ENCODE peak calls at places on chromosomes 3 and 15, in five cellular contexts. One of them, this sample, is unnamed.

GRCh38 chr3:133887951-133888703 is 7.6 kb downstream of the RAB6B start:
- DNase-seq in BE2C: no peak
- DNase-seq in heart left ventricle: no peak
- DNase-seq in endothelial cell of umbilical vein: no peak
- DNase-seq in body of pancreas: no peak
- DNase-seq in this sample: no peak

GRCh38 chr15:68499620-68500312 is 67.8 kb upstream of the ITGA11 start:
- DNase-seq in heart left ventricle: no peak
- DNase-seq in BE2C: no peak
- DNase-seq in endothelial cell of umbilical vein: no peak
- DNase-seq in body of pancreas: no peak
- DNase-seq in this sample: no peak

GRCh38 chr15:88833196-88833595 is 30.0 kb downstream of the ACAN start:
- DNase-seq in BE2C: no peak
- DNase-seq in body of pancreas: no peak
- DNase-seq in heart left ventricle: no peak
- DNase-seq in endothelial cell of umbilical vein: no peak
- DNase-seq in this sample: no peak

GRCh38 chr3:124467980-124468902 is 262.0 kb upstream of the UMPS start:
- DNase-seq in heart left ventricle: peak; percentile 15
- DNase-seq in endothelial cell of umbilical vein: peak; percentile 58
- DNase-seq in body of pancreas: peak; percentile 31
- DNase-seq in BE2C: peak; percentile 67
- DNase-seq in this sample: no peak

GRCh38 chr3:53618946-53619345 is 124.5 kb downstream of the CACNA1D start:
- DNase-seq in heart left ventricle: no peak
- DNase-seq in endothelial cell of umbilical vein: no peak
- DNase-seq in body of pancreas: no peak
- DNase-seq in BE2C: no peak
- DNase-seq in this sample: no peak

GRCh38 chr15:45427085-45427484 is 48.7 kb upstream of the GATM start:
- DNase-seq in endothelial cell of umbilical vein: no peak
- DNase-seq in BE2C: no peak
- DNase-seq in heart left ventricle: no peak
- DNase-seq in body of pancreas: no peak
- DNase-seq in this sample: no peak

GRCh38 chr3:87260270-87260669 is 16.1 kb downstream of the POU1F1 start:
- DNase-seq in body of pancreas: peak; percentile 60
- DNase-seq in endothelial cell of umbilical vein: peak; percentile 66
- DNase-seq in BE2C: peak; percentile 51
- DNase-seq in heart left ventricle: no peak
- DNase-seq in this sample: no peak

GRCh38 chr3:114877378-114878118 is 269.5 kb downstream of the ZBTB20 start:
- DNase-seq in body of pancreas: no peak
- DNase-seq in heart left ventricle: no peak
- DNase-seq in BE2C: no peak
- DNase-seq in endothelial cell of umbilical vein: peak; percentile 14
- DNase-seq in this sample: no peak

GRCh38 chr15:88788816-88789215 is 14.4 kb upstream of the ACAN start:
- DNase-seq in BE2C: no peak
- DNase-seq in endothelial cell of umbilical vein: no peak
- DNase-seq in body of pancreas: no peak
- DNase-seq in heart left ventricle: no peak
- DNase-seq in this sample: no peak

GRCh38 chr3:36434682-36435426 is 54.5 kb downstream of the STAC start:
- DNase-seq in endothelial cell of umbilical vein: no peak
- DNase-seq in heart left ventricle: no peak
- DNase-seq in BE2C: no peak
- DNase-seq in body of pancreas: no peak
- DNase-seq in this sample: no peak

GRCh38 chr3:45464336-45464809 is 76.0 kb downstream of the LARS2 start:
- DNase-seq in body of pancreas: peak; percentile 55
- DNase-seq in heart left ventricle: peak; percentile 14
- DNase-seq in BE2C: no peak
- DNase-seq in endothelial cell of umbilical vein: peak; percentile 4
- DNase-seq in this sample: no peak

GRCh38 chr3:193971268-193971751 is 164.6 kb upstream of the HES1 start:
- DNase-seq in body of pancreas: no peak
- DNase-seq in BE2C: no peak
- DNase-seq in heart left ventricle: no peak
- DNase-seq in endothelial cell of umbilical vein: no peak
- DNase-seq in this sample: no peak

GRCh38 chr15:73959801-73960200 is 32.3 kb downstream of the STOML1 start:
- DNase-seq in heart left ventricle: no peak
- DNase-seq in BE2C: no peak
- DNase-seq in body of pancreas: no peak
- DNase-seq in endothelial cell of umbilical vein: no peak
- DNase-seq in this sample: no peak

GRCh38 chr3:5809811-5810210 is 622.3 kb downstream of the EDEM1 start:
- DNase-seq in heart left ventricle: no peak
- DNase-seq in endothelial cell of umbilical vein: no peak
- DNase-seq in BE2C: no peak
- DNase-seq in body of pancreas: no peak
- DNase-seq in this sample: no peak

GRCh38 chr3:124266517-124266916 is 274.6 kb upstream of the ROPN1 start:
- DNase-seq in BE2C: peak; percentile 80
- DNase-seq in endothelial cell of umbilical vein: peak; percentile 67
- DNase-seq in heart left ventricle: no peak
- DNase-seq in body of pancreas: no peak
- DNase-seq in this sample: no peak

GRCh38 chr3:95899911-95900310 is 914.5 kb upstream of the EPHA6 start:
- DNase-seq in body of pancreas: no peak
- DNase-seq in BE2C: no peak
- DNase-seq in endothelial cell of umbilical vein: no peak
- DNase-seq in heart left ventricle: no peak
- DNase-seq in this sample: no peak

GRCh38 chr15:31489801-31490646 is 163.4 kb downstream of the KLF13 start:
- DNase-seq in heart left ventricle: peak; percentile 41
- DNase-seq in body of pancreas: peak; percentile 54
- DNase-seq in endothelial cell of umbilical vein: peak; percentile 40
- DNase-seq in BE2C: peak; percentile 59
- DNase-seq in this sample: no peak

GRCh38 chr15:76987896-76988860 is 6.7 kb upstream of the PSTPIP1 start:
- DNase-seq in BE2C: no peak
- DNase-seq in body of pancreas: peak; percentile 58
- DNase-seq in endothelial cell of umbilical vein: no peak
- DNase-seq in heart left ventricle: peak; percentile 60
- DNase-seq in this sample: no peak

DNA sequence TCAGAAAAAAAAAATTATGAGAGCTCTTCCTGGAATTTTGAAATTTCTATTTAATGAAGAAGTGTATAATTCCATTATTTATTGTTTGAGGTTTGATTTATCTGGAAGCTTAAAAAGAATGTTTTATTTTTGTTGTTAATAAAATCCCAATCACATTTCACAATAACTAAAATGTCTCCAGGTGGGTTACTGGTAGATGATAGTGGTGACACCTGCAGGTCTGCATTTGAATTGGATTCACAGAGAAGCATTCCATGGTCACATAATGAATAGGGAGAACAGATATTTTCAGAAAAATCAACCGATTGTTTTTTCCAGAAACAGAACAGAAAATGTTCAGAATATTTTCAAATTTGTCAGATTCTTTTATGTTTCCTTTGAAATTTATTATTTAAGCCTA is 48.3 kb downstream of the ASB7 start:
- DNase-seq in heart left ventricle: no peak
- DNase-seq in body of pancreas: no peak
- DNase-seq in BE2C: no peak
- DNase-seq in endothelial cell of umbilical vein: no peak
- DNase-seq in this sample: no peak
- TF ChIP-seq CTCF in heart left ventricle: no peak
- TF ChIP-seq CTCF in body of pancreas: no peak
- TF ChIP-seq CTCF in BE2C: peak; percentile 38
- TF ChIP-seq CTCF in endothelial cell of umbilical vein: no peak
- TF ChIP-seq CTCF in this sample: peak; percentile 24

GRCh38 chr15:65361708-65362459 is 15.9 kb downstream of the IGDCC3 start:
- DNase-seq in body of pancreas: no peak
- DNase-seq in endothelial cell of umbilical vein: no peak
- DNase-seq in heart left ventricle: no peak
- DNase-seq in BE2C: no peak
- DNase-seq in this sample: no peak

GRCh38 chr15:65355173-65355982 is 22.4 kb downstream of the IGDCC3 start:
- DNase-seq in body of pancreas: no peak
- DNase-seq in heart left ventricle: no peak
- DNase-seq in BE2C: no peak
- DNase-seq in endothelial cell of umbilical vein: no peak
- DNase-seq in this sample: no peak

GRCh38 chr15:65354835-65355172 is 23.0 kb downstream of the IGDCC3 start:
- DNase-seq in body of pancreas: no peak
- DNase-seq in BE2C: no peak
- DNase-seq in endothelial cell of umbilical vein: no peak
- DNase-seq in heart left ventricle: no peak
- DNase-seq in this sample: no peak

GRCh38 chr15:65355983-65356353 is 21.8 kb downstream of the IGDCC3 start:
- DNase-seq in endothelial cell of umbilical vein: no peak
- DNase-seq in heart left ventricle: no peak
- DNase-seq in BE2C: no peak
- DNase-seq in body of pancreas: no peak
- DNase-seq in this sample: no peak
- H3K4me3 ChIP-seq in endothelial cell of umbilical vein: peak overlapping the region; percentile 24
- H3K4me3 ChIP-seq in heart left ventricle: peak overlapping the region; percentile 56
- H3K4me3 ChIP-seq in BE2C: no peak overlapping the region
- H3K4me3 ChIP-seq in body of pancreas: no peak overlapping the region
- H3K4me3 ChIP-seq in this sample: no peak overlapping the region

DNA sequence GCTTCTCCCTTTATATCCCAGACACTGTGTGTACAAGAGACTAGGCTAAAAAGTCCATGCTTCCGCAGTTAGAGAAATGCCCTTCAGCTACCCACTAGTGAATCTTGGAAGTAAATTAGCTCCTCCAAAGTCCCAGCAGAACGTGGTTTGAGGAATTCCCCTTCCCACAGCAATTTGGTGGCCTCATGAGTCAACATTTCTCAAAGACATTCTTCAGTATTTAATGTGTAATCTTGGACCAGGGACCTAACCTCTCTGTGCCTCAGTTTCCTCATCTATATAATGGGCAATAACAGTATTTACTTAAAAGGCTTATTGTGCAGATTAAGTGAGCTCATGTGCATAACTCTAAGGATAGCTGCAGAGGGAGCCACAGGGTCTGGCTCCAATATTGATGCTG is 92.2 kb downstream of the OXNAD1 start:
- DNase-seq in BE2C: no peak
- DNase-seq in endothelial cell of umbilical vein: no peak
- DNase-seq in body of pancreas: no peak
- DNase-seq in heart left ventricle: no peak
- DNase-seq in this sample: no peak
- TF ChIP-seq CTCF in BE2C: no peak
- TF ChIP-seq CTCF in endothelial cell of umbilical vein: no peak
- TF ChIP-seq CTCF in body of pancreas: no peak
- TF ChIP-seq CTCF in heart left ventricle: no peak
- TF ChIP-seq CTCF in this sample: no peak

GRCh38 chr3:170909129-170909903 is 879 bp upstream of the EIF5A2 start:
- DNase-seq in endothelial cell of umbilical vein: peak; percentile 4
- DNase-seq in body of pancreas: no peak
- DNase-seq in BE2C: no peak
- DNase-seq in heart left ventricle: peak; percentile 7
- DNase-seq in this sample: peak; percentile 60
- H3K4me3 ChIP-seq in endothelial cell of umbilical vein: no peak overlapping the region
- H3K4me3 ChIP-seq in body of pancreas: no peak overlapping the region
- H3K4me3 ChIP-seq in BE2C: peak overlapping the region; percentile 47
- H3K4me3 ChIP-seq in heart left ventricle: peak overlapping the region; percentile 79
- H3K4me3 ChIP-seq in this sample: no peak overlapping the region

DNA sequence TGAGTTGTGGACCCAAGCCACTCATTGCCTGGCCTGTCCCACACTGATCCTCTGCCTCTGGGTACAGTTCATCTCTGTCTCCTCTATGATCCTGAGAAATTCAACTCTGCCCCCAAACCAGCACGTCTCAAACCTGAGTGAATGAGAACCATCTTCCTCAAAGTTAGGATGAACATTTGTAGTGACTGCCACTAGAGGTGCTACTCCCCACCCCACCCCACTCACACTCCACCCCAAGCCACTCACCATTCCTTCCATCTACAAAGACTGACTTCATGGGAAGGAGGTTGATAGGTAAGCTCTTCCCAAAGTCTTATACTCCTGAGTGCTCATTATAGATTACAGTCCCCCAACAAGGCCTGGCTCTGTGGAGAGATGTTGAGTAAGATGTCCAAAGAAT is 43.8 kb downstream of the NEK10 start:
- DNase-seq in endothelial cell of umbilical vein: no peak
- DNase-seq in heart left ventricle: no peak
- DNase-seq in BE2C: no peak
- DNase-seq in body of pancreas: no peak
- DNase-seq in this sample: no peak
- TF ChIP-seq CTCF in endothelial cell of umbilical vein: no peak
- TF ChIP-seq CTCF in heart left ventricle: no peak
- TF ChIP-seq CTCF in BE2C: no peak
- TF ChIP-seq CTCF in body of pancreas: no peak
- TF ChIP-seq CTCF in this sample: peak; percentile 36

GRCh38 chr15:38886315-38887163 is 321.9 kb upstream of the RASGRP1 start:
- DNase-seq in endothelial cell of umbilical vein: no peak
- DNase-seq in heart left ventricle: no peak
- DNase-seq in body of pancreas: no peak
- DNase-seq in BE2C: no peak
- DNase-seq in this sample: no peak

GRCh38 chr15:38883987-38884386 is 319.4 kb upstream of the RASGRP1 start:
- DNase-seq in endothelial cell of umbilical vein: peak; percentile 68
- DNase-seq in BE2C: peak; percentile 43
- DNase-seq in heart left ventricle: no peak
- DNase-seq in body of pancreas: no peak
- DNase-seq in this sample: no peak

GRCh38 chr15:38885001-38885400 is 320.4 kb upstream of the RASGRP1 start:
- DNase-seq in BE2C: no peak
- DNase-seq in endothelial cell of umbilical vein: peak; percentile 59
- DNase-seq in heart left ventricle: no peak
- DNase-seq in body of pancreas: no peak
- DNase-seq in this sample: no peak

GRCh38 chr15:38888701-38889154 is 324.1 kb upstream of the RASGRP1 start:
- DNase-seq in endothelial cell of umbilical vein: no peak
- DNase-seq in heart left ventricle: no peak
- DNase-seq in body of pancreas: peak; percentile 57
- DNase-seq in BE2C: peak; percentile 83
- DNase-seq in this sample: no peak

DNA sequence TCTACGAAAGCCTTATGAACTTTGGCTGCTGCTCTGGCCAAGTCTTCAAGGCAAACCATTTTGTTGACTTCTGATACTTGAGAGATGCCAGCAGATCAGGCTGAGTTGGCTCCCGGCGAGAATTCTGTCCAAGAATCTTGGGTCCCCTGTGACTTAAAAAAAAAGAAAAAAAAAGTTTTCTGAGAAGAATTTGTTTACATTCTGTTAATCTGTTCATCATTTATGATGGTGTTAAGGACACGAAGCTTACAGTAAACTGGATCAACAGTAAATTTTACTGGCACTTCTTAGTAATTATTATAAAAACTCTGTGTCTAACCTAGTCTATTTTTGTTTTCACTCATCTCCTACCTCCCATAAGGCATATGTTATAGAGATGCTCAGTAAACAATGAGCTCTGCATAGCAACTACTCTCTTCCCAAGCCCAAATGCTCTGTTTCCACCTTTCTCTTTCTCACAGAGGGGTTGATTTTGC is 320.9 kb upstream of the RASGRP1 start:
- DNase-seq in BE2C: no peak
- DNase-seq in endothelial cell of umbilical vein: no peak
- DNase-seq in body of pancreas: no peak
- DNase-seq in heart left ventricle: no peak
- DNase-seq in this sample: no peak
- H3K4me3 ChIP-seq in BE2C: no peak overlapping the region
- H3K4me3 ChIP-seq in endothelial cell of umbilical vein: no peak overlapping the region
- H3K4me3 ChIP-seq in body of pancreas: no peak overlapping the region
- H3K4me3 ChIP-seq in heart left ventricle: no peak overlapping the region
- H3K4me3 ChIP-seq in this sample: no peak overlapping the region